ENCODE peak calls at places on chromosomes 13 and 19, in eight cellular contexts. C is cardiac muscle cell; N is ovary; M is effector memory CD4-positive, alpha-beta T cell; K is fibroblast of lung; T is right lobe of liver; I is small intestine; H is AG10803. E is an unnamed sample.

GRCh38 chr19:7904074-7905020 is 670 bp downstream of the MAP2K7 start:
- DNase-seq in C (peak; percentile 54), N (peak; percentile 64), M (peak; percentile 77), K (no peak), T (peak; percentile 79), I (peak; percentile 49), H (no peak), E (no peak)

GRCh38 chr19:57241181-57241580 is 749 bp downstream of the ZNF805 start:
- DNase-seq in C (peak; percentile 37), N (no peak), M (no peak), K (peak; percentile 32), T (no peak), I (no peak), H (peak; percentile 36), E (peak; percentile 11)

GRCh38 chr13:25170554-25171107 is 1.5 kb downstream of the AMER2 start:
- DNase-seq in C (peak; percentile 39), N (no peak), M (no peak), K (no peak), T (no peak), I (no peak), H (no peak), E (no peak)

GRCh38 chr13:79990048-79990447 is 350.9 kb downstream of the SPRY2 start:
- DNase-seq in C (no peak), N (no peak), M (no peak), K (no peak), T (no peak), I (no peak), H (peak; percentile 42), E (no peak)

GRCh38 chr19:31349160-31349881 is at the start of gene TSHZ3:
- DNase-seq in C (peak; percentile 61), N (peak; percentile 92), M (peak; percentile 30), K (peak; percentile 92), T (peak; percentile 79), I (no peak), H (peak; percentile 89), E (peak; percentile 62)

GRCh38 chr19:7582446-7582845 is 13.2 kb upstream of the CAMSAP3 start:
- DNase-seq in C (no peak), N (no peak), M (no peak), K (no peak), T (no peak), I (no peak), H (no peak), E (no peak)

GRCh38 chr13:23695711-23696512 is 125.7 kb downstream of the TNFRSF19 start:
- DNase-seq in C (no peak), N (no peak), M (peak; percentile 25), K (no peak), T (no peak), I (peak; percentile 50), H (no peak), E (no peak)

GRCh38 chr13:43473437-43473836 is 313.3 kb downstream of the ENOX1 start:
- DNase-seq in C (peak; percentile 78), N (no peak), M (no peak), K (no peak), T (no peak), I (peak; percentile 46), H (no peak), E (no peak)

GRCh38 chr13:94952787-94953186 is 240.4 kb upstream of the SOX21 start:
- DNase-seq in C (no peak), N (no peak), M (no peak), K (no peak), T (no peak), I (no peak), H (no peak), E (no peak)

GRCh38 chr19:48780684-48781391 is 25.5 kb downstream of the FGF21 start:
- DNase-seq in C (no peak), N (no peak), M (no peak), K (peak; percentile 86), T (no peak), I (peak; percentile 80), H (peak; percentile 9), E (no peak)

GRCh38 chr19:31533114-31533513 is 183.9 kb upstream of the TSHZ3 start:
- DNase-seq in C (no peak), N (no peak), M (no peak), K (no peak), T (no peak), I (no peak), H (no peak), E (no peak)

GRCh38 chr19:14505488-14506239 is 9.7 kb upstream of the GIPC1 start:
- DNase-seq in C (peak; percentile 69), N (no peak), M (peak; percentile 61), K (peak; percentile 58), T (no peak), I (peak; percentile 55), H (peak; percentile 83), E (peak; percentile 33)

GRCh38 chr13:96850538-96850937 is 143.7 kb downstream of the OXGR1 start:
- DNase-seq in C (no peak), N (no peak), M (no peak), K (no peak), T (no peak), I (no peak), H (no peak), E (no peak)

GRCh38 chr13:25725104-25725503 is 326.7 kb downstream of the SHISA2 start:
- DNase-seq in C (no peak), N (no peak), M (no peak), K (no peak), T (no peak), I (no peak), H (no peak), E (no peak)

GRCh38 chr19:21483589-21484170 is 21.7 kb upstream of the ZNF429 start:
- DNase-seq in C (peak; percentile 37), N (peak; percentile 38), M (peak; percentile 47), K (peak; percentile 15), T (peak; percentile 63), I (no peak), H (peak; percentile 10), E (no peak)

GRCh38 chr13:112696001-112696868 is 6.4 kb downstream of the ATP11A start:
- DNase-seq in C (no peak), N (no peak), M (no peak), K (no peak), T (no peak), I (no peak), H (no peak), E (no peak)

GRCh38 chr19:480016-480855 is 16.1 kb upstream of the MADCAM1 start:
- DNase-seq in C (peak; percentile 84), N (peak; percentile 32), M (peak; percentile 21), K (peak; percentile 42), T (peak; percentile 83), I (peak; percentile 82), H (peak; percentile 53), E (no peak)
- H3K4me3 ChIP-seq in C (no peak overlapping the region), N (no peak overlapping the region), M (no peak overlapping the region), K (no peak overlapping the region), T (no peak overlapping the region), I (no peak overlapping the region), H (peak overlapping the region; percentile 35), E (no peak overlapping the region)

GRCh38 chr19:41951686-41952172 is 7.4 kb downstream of the RABAC1 start:
- DNase-seq in C (peak; percentile 74), N (peak; percentile 60), M (peak; percentile 79), K (peak; percentile 66), T (peak; percentile 81), I (peak; percentile 78), H (peak; percentile 58), E (peak; percentile 16)
- H3K4me3 ChIP-seq in C (no peak overlapping the region), N (no peak overlapping the region), M (no peak overlapping the region), K (no peak overlapping the region), T (no peak overlapping the region), I (no peak overlapping the region), H (peak overlapping the region; percentile 5), E (no peak overlapping the region)

GRCh38 chr19:38376576-38376975 is 2.2 kb downstream of the PSMD8 start:
- DNase-seq in C (no peak), N (no peak), M (no peak), K (no peak), T (no peak), I (no peak), H (no peak), E (no peak)

GRCh38 chr19:38375098-38375493 is 725 bp downstream of the PSMD8 start:
- DNase-seq in C (no peak), N (no peak), M (no peak), K (peak; percentile 17), T (no peak), I (no peak), H (no peak), E (no peak)

GRCh38 chr19:38378866-38379265 is 4.5 kb downstream of the PSMD8 start:
- DNase-seq in C (no peak), N (no peak), M (no peak), K (no peak), T (no peak), I (no peak), H (no peak), E (no peak)

GRCh38 chr19:38375748-38376147 is 1.4 kb downstream of the PSMD8 start:
- DNase-seq in C (no peak), N (no peak), M (no peak), K (no peak), T (no peak), I (no peak), H (peak; percentile 57), E (no peak)

GRCh38 chr19:38377052-38377451 is 2.7 kb downstream of the PSMD8 start:
- DNase-seq in C (no peak), N (no peak), M (no peak), K (no peak), T (no peak), I (no peak), H (no peak), E (no peak)
- H3K4me3 ChIP-seq in C (no peak overlapping the region), N (no peak overlapping the region), M (no peak overlapping the region), K (no peak overlapping the region), T (no peak overlapping the region), I (no peak overlapping the region), H (no peak overlapping the region), E (no peak overlapping the region)

GRCh38 chr19:54160182-54160811 is 776 bp upstream of the LENG1 start:
- DNase-seq in C (no peak), N (peak; percentile 46), M (no peak), K (no peak), T (peak; percentile 57), I (peak; percentile 27), H (no peak), E (no peak)

GRCh38 chr19:54160948-54161347 is 1.4 kb upstream of the LENG1 start:
- DNase-seq in C (no peak), N (no peak), M (no peak), K (no peak), T (no peak), I (no peak), H (no peak), E (no peak)

GRCh38 chr19:54162884-54163283 is 3.4 kb upstream of the LENG1 start:
- DNase-seq in C (no peak), N (no peak), M (no peak), K (no peak), T (peak; percentile 57), I (no peak), H (no peak), E (no peak)

GRCh38 chr19:54164369-54165068 is 5.0 kb upstream of the LENG1 start:
- DNase-seq in C (peak; percentile 70), N (no peak), M (peak; percentile 56), K (peak; percentile 49), T (peak; percentile 76), I (peak; percentile 89), H (no peak), E (no peak)

DNA sequence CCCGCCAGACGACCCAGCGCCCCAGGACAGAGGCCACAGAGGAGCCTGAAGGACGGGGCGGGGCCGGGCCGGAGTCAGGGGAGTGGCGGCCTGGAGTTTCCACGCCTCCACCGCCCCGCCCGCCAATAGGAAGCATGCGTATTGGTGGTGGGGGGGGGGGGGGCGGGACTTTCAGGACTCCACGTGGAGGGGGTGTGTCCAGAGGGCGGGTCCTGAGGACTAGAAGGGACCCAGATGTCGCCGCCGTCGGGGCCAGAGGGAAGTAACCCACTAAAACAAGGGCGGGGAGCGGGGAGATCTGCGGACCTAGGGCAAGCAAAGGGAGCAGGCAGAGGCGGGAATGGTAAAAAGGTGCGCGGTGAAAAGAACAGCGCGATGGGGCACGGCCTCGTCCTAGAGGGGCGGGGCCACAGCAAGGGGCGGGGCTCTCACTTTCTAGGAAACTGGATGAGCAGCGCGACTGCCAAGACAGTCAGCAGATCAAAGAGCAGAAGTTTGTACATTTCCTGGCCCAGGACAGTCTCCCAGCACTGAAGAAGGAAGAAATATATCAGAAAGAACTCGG is 2.8 kb upstream of the LENG1 start:
- DNase-seq in C (peak; percentile 93), N (peak; percentile 87), M (peak; percentile 76), K (peak; percentile 71), T (peak; percentile 90), I (peak; percentile 92), H (peak; percentile 67), E (no peak)
- H3K4me3 ChIP-seq in C (peak overlapping the region; percentile 31), N (peak overlapping the region; percentile 33), M (peak overlapping the region; percentile 40), K (peak overlapping the region; percentile 49), T (peak overlapping the region; percentile 56), I (peak overlapping the region; percentile 32), H (peak overlapping the region; percentile 65), E (peak overlapping the region; percentile 52)